ENCODE peak calls at places on chromosomes 2 and 18, in ten cellular contexts. C is GM18507; T is GM19239; L is CD8-positive, alpha-beta T cell; M is CD4-positive, alpha-beta T cell; K is endothelial cell of umbilical vein; U is Jurkat, Clone E6-1; E is central memory CD4-positive, alpha-beta T cell; Z is lung microvascular endothelial cell; I is activated CD4-positive, alpha-beta T cell treated with anti-CD3 and anti-CD28 coated beads, Interleukin-2, amount 50 U/mL, for 48 hours. N is an unnamed sample.

GRCh38 chr2:200168641-200169265 is 137.7 kb upstream of the SPATS2L start:
- DNase-seq in C (no peak), T (no peak), L (no peak), M (no peak), K (no peak), U (no peak), E (no peak), Z (no peak), I (no peak), N (no peak)

GRCh38 chr18:50190926-50191325 is 4.0 kb downstream of the MYO5B start:
- DNase-seq in C (no peak), T (no peak), L (no peak), M (no peak), K (no peak), U (no peak), E (no peak), Z (no peak), I (no peak), N (no peak)

GRCh38 chr2:236352761-236353593 is 88.8 kb upstream of the ASB18 start:
- DNase-seq in C (no peak), T (no peak), L (no peak), M (no peak), K (peak; percentile 44), U (peak; percentile 39), E (peak; percentile 40), Z (peak; percentile 44), I (peak; percentile 25), N (no peak)

GRCh38 chr2:181953773-181954537 is 31.7 kb upstream of the PPP1R1C start:
- DNase-seq in C (peak; percentile 33), T (peak; percentile 38), L (peak; percentile 71), M (peak; percentile 26), K (peak; percentile 81), U (peak; percentile 91), E (peak; percentile 25), Z (peak; percentile 75), I (peak; percentile 66), N (no peak)

GRCh38 chr2:203484266-203485112 is 50.6 kb downstream of the RAPH1 start:
- DNase-seq in C (no peak), T (peak; percentile 9), L (peak; percentile 74), M (peak; percentile 48), K (peak; percentile 45), U (peak; percentile 51), E (peak; percentile 54), Z (peak; percentile 40), I (peak; percentile 30), N (no peak)

GRCh38 chr2:135913726-135914365 is 37.6 kb upstream of the MCM6 start:
- DNase-seq in C (no peak), T (no peak), L (no peak), M (no peak), K (peak; percentile 59), U (peak; percentile 64), E (peak; percentile 55), Z (peak; percentile 58), I (no peak), N (no peak)

GRCh38 chr2:1162768-1163584 is 212.3 kb downstream of the SNTG2 start:
- DNase-seq in C (no peak), T (no peak), L (peak; percentile 71), M (peak; percentile 11), K (no peak), U (peak; percentile 96), E (peak; percentile 9), Z (peak; percentile 4), I (peak; percentile 38), N (no peak)

GRCh38 chr2:88212251-88212790 is 42.2 kb downstream of the THNSL2 start:
- DNase-seq in C (no peak), T (no peak), L (no peak), M (no peak), K (no peak), U (no peak), E (no peak), Z (no peak), I (no peak), N (no peak)

GRCh38 chr2:66888791-66889631 is 454.1 kb downstream of the MEIS1 start:
- DNase-seq in C (no peak), T (no peak), L (no peak), M (no peak), K (no peak), U (no peak), E (no peak), Z (no peak), I (no peak), N (peak; percentile 68)

GRCh38 chr2:30548386-30548785 is 101.3 kb downstream of the LCLAT1 start:
- DNase-seq in C (no peak), T (no peak), L (no peak), M (no peak), K (no peak), U (no peak), E (no peak), Z (no peak), I (no peak), N (no peak)

GRCh38 chr2:164569334-164569733 is 51.9 kb downstream of the GRB14 start:
- DNase-seq in C (no peak), T (no peak), L (no peak), M (no peak), K (no peak), U (no peak), E (no peak), Z (no peak), I (no peak), N (no peak)

GRCh38 chr2:37892436-37893114 is 32.5 kb upstream of the RMDN2 start:
- DNase-seq in C (peak; percentile 30), T (peak; percentile 43), L (no peak), M (no peak), K (peak; percentile 25), U (peak; percentile 67), E (peak; percentile 42), Z (peak; percentile 31), I (no peak), N (no peak)

GRCh38 chr2:137886432-137886831 is 77.8 kb upstream of the HNMT start:
- DNase-seq in C (no peak), T (no peak), L (no peak), M (no peak), K (no peak), U (no peak), E (no peak), Z (no peak), I (no peak), N (no peak)

GRCh38 chr2:68764781-68765385 is 30.3 kb downstream of the ARHGAP25 start:
- DNase-seq in C (no peak), T (no peak), L (no peak), M (no peak), K (no peak), U (no peak), E (peak; percentile 35), Z (no peak), I (no peak), N (no peak)

GRCh38 chr2:160033732-160034392 is 28.6 kb downstream of the PLA2R1 start:
- DNase-seq in C (no peak), T (no peak), L (no peak), M (no peak), K (peak; percentile 87), U (no peak), E (no peak), Z (no peak), I (no peak), N (no peak)

GRCh38 chr18:824179-824578 is 12.1 kb upstream of the YES1 start:
- DNase-seq in C (no peak), T (no peak), L (no peak), M (no peak), K (no peak), U (no peak), E (no peak), Z (peak; percentile 33), I (no peak), N (no peak)

GRCh38 chr2:37655442-37655841 is 16.0 kb downstream of the CDC42EP3 start:
- DNase-seq in C (no peak), T (no peak), L (no peak), M (no peak), K (no peak), U (no peak), E (no peak), Z (no peak), I (no peak), N (no peak)

GRCh38 chr2:58879834-58880233 is 638.7 kb upstream of the FANCL start:
- DNase-seq in C (no peak), T (no peak), L (no peak), M (no peak), K (no peak), U (no peak), E (no peak), Z (no peak), I (no peak), N (no peak)

GRCh38 chr2:32061973-32062861 is 1.1 kb upstream of the SPAST start:
- DNase-seq in C (no peak), T (no peak), L (no peak), M (no peak), K (peak; percentile 49), U (no peak), E (no peak), Z (peak; percentile 52), I (no peak), N (peak; percentile 20)

GRCh38 chr2:203636896-203637818 is 69.3 kb upstream of the CD28 start:
- DNase-seq in C (no peak), T (no peak), L (no peak), M (no peak), K (peak; percentile 47), U (peak; percentile 66), E (no peak), Z (peak; percentile 12), I (no peak), N (peak; percentile 5)

GRCh38 chr2:239162141-239162821 is 238.5 kb downstream of the HDAC4 start:
- DNase-seq in C (no peak), T (no peak), L (no peak), M (no peak), K (no peak), U (no peak), E (no peak), Z (no peak), I (no peak), N (no peak)

GRCh38 chr2:71788186-71788525 is 334.8 kb downstream of the DYSF start:
- DNase-seq in C (no peak), T (no peak), L (peak; percentile 23), M (no peak), K (no peak), U (no peak), E (no peak), Z (no peak), I (no peak), N (no peak)

GRCh38 chr18:71370095-71370494 is 1081.2 kb downstream of the SOCS6 start:
- DNase-seq in C (no peak), T (no peak), L (no peak), M (no peak), K (no peak), U (no peak), E (no peak), Z (no peak), I (no peak), N (no peak)

GRCh38 chr18:79609841-79610281 is 69.7 kb upstream of the CTDP1 start:
- DNase-seq in C (no peak), T (no peak), L (no peak), M (no peak), K (no peak), U (no peak), E (no peak), Z (no peak), I (no peak), N (no peak)

GRCh38 chr2:71223767-71224333 is 3.1 kb downstream of the PAIP2B start:
- DNase-seq in C (no peak), T (no peak), L (no peak), M (no peak), K (peak; percentile 38), U (no peak), E (no peak), Z (peak; percentile 62), I (peak; percentile 1), N (no peak)

GRCh38 chr18:59927246-59927825 is 27.5 kb downstream of the PMAIP1 start:
- DNase-seq in C (no peak), T (no peak), L (no peak), M (no peak), K (peak; percentile 49), U (no peak), E (no peak), Z (peak; percentile 58), I (peak; percentile 31), N (no peak)

GRCh38 chr2:98790221-98790620 is 59.3 kb upstream of the MGAT4A start:
- DNase-seq in C (no peak), T (no peak), L (peak; percentile 39), M (no peak), K (no peak), U (no peak), E (no peak), Z (no peak), I (no peak), N (no peak)

GRCh38 chr2:24840164-24840869 is 47.1 kb downstream of the CENPO start:
- DNase-seq in C (no peak), T (no peak), L (no peak), M (no peak), K (no peak), U (no peak), E (no peak), Z (no peak), I (no peak), N (no peak)